ENCODE peak calls at places on chromosomes 16 and 17, in five cellular contexts. I is GM23338, D is H1, L is PC-9, M is neural progenitor cell. J is an unnamed sample.

GRCh38 chr17:31414590-31414918 is 23.1 kb downstream of the RAB11FIP4 start:
- DNase-seq in I (no peak), D (no peak), L (no peak), M (no peak), J (no peak)

GRCh38 chr17:5438716-5439445 is at the start of gene C1QBP:
- DNase-seq in I (peak; percentile 96), D (peak; percentile 88), L (peak; percentile 82), M (peak; percentile 96), J (peak; percentile 75)

GRCh38 chr16:14418795-14419225 is 211.2 kb downstream of the PARN start:
- DNase-seq in I (no peak), D (no peak), L (no peak), M (no peak), J (no peak)

GRCh38 chr16:64736887-64737286 is 385.0 kb downstream of the CDH11 start:
- DNase-seq in I (no peak), D (no peak), L (no peak), M (no peak), J (no peak)

GRCh38 chr17:75410141-75410540 is 4.7 kb upstream of the GRB2 start:
- DNase-seq in I (no peak), D (no peak), L (no peak), M (no peak), J (no peak)

GRCh38 chr17:76742958-76743357 is 5.0 kb downstream of the MFSD11 start:
- DNase-seq in I (no peak), D (no peak), L (no peak), M (no peak), J (no peak)

GRCh38 chr17:31373150-31374082 is 18.1 kb upstream of the RAB11FIP4 start:
- DNase-seq in I (peak; percentile 74), D (no peak), L (no peak), M (peak; percentile 36), J (peak; percentile 34)

GRCh38 chr16:30934827-30935557 is 11.6 kb downstream of the FBXL19 start:
- DNase-seq in I (peak; percentile 88), D (no peak), L (no peak), M (peak; percentile 74), J (no peak)

GRCh38 chr16:30748634-30749445 is 615 bp downstream of the PHKG2 start:
- DNase-seq in I (peak; percentile 75), D (no peak), L (no peak), M (peak; percentile 70), J (peak; percentile 12)

GRCh38 chr17:65593870-65594584 is 32.6 kb upstream of the AXIN2 start:
- DNase-seq in I (no peak), D (no peak), L (no peak), M (peak; percentile 59), J (peak; percentile 16)

DNA sequence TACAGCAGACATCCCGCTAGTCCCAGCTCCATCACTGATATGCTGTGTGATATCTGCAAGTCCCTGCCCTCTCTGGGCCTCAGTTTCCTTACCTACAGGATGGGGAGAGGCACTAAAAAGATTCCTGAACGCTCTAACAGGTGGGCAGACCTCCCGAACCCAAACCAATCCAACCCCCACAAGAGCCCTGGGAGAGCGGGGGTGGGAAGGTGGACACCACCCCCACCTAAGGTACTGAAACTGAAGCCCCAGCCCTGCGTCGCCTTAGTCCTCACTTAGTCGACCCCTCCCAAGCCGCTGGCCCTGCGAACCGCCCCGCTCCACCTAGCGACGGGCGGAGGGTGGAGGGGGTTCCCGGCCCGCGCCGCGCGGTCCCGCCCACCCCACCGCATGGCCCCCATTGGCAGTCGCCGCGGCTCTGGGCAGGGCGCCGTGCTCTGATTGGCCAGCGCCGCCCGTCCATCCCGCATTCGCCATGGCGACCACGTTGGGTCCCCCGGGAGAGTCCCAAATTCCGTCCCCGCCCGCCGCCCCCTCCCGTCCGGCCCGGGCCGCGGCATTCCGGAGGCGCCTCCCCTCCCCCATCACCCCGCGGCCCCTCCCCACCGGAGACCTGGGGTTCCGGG is 578 bp downstream of the CCDC102A start:
- DNase-seq in I (peak; percentile 94), D (peak; percentile 73), L (peak; percentile 62), M (peak; percentile 97), J (peak; percentile 81)
- H2AFZ ChIP-seq in I (no peak overlapping the region), D (no peak overlapping the region), L (peak overlapping the region; percentile 91), M (peak overlapping the region; percentile 77), J (peak overlapping the region; percentile 93)

DNA sequence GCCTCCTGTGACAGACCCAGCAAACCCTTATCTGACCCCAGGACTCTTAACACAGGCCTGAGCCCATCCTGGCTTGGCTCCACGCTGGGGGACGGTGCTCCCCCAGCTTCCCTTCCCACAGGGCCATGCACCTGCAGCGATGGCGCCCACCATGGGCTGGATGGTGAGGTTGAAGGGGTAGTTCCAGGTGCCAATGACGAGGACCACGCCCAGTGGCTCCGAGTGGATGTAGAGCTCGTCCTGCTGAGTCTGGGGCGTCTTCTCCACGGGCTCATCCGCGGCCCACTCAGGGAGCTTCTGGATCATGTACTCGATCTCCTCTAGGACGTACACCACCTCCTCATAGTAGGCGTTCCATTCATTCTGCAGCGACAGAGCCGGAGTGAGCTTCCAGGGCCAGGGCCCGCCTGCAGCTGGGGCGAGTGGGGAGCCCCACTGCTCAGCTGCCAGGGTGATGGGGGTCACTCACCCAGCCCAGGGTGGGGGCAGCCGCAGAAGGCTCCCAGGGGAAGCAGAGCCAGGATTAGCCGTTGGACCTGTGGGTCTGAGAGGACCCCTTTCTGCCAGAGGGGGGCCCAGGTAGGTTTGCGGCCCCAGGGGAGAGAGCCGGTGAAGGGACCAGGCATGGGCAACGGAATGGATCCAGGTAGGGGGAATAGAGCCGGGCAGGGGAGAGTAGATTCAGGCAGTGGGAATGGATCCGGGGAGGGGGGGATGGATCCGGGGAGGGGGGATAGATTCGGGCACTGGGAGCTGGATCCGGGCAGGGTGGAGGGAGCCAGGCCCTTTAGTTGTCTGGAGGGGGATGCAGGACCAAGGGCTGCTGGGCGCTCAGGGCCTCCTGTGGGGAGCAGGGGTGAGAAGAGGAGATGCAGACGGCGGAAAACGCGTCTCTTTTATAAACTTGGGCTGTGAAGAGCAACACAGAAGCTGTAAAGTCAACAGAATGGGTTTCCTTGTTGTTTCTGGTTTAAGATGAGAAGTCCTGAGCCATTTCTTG is 4.7 kb downstream of the ALDH3A1 start:
- DNase-seq in I (no peak), D (no peak), L (no peak), M (no peak), J (no peak)
- H2AFZ ChIP-seq in I (no peak overlapping the region), D (no peak overlapping the region), L (no peak overlapping the region), M (no peak overlapping the region), J (no peak overlapping the region)

GRCh38 chr17:78364436-78365281 is 4.8 kb upstream of the SOCS3 start:
- DNase-seq in I (peak; percentile 59), D (no peak), L (no peak), M (peak; percentile 81), J (no peak)
- H2AFZ ChIP-seq in I (no peak overlapping the region), D (no peak overlapping the region), L (no peak overlapping the region), M (no peak overlapping the region), J (no peak overlapping the region)

GRCh38 chr16:70522216-70523000 is 946 bp downstream of the COG4 start:
- DNase-seq in I (no peak), D (no peak), L (no peak), M (no peak), J (no peak)
- H2AFZ ChIP-seq in I (peak overlapping the region; percentile 14), D (no peak overlapping the region), L (peak overlapping the region; percentile 96), M (peak overlapping the region; percentile 99), J (peak overlapping the region; percentile 90)

GRCh38 chr16:26981266-26981938 is 85.3 kb upstream of the C16orf82 start:
- DNase-seq in I (no peak), D (no peak), L (no peak), M (no peak), J (peak; percentile 76)

GRCh38 chr16:26983426-26983825 is 83.3 kb upstream of the C16orf82 start:
- DNase-seq in I (no peak), D (no peak), L (no peak), M (no peak), J (peak; percentile 74)

GRCh38 chr16:26985100-26986065 is 81.3 kb upstream of the C16orf82 start:
- DNase-seq in I (peak; percentile 52), D (peak; percentile 13), L (no peak), M (no peak), J (no peak)

GRCh38 chr16:26987631-26988030 is 79.1 kb upstream of the C16orf82 start:
- DNase-seq in I (no peak), D (no peak), L (no peak), M (no peak), J (peak; percentile 88)

DNA sequence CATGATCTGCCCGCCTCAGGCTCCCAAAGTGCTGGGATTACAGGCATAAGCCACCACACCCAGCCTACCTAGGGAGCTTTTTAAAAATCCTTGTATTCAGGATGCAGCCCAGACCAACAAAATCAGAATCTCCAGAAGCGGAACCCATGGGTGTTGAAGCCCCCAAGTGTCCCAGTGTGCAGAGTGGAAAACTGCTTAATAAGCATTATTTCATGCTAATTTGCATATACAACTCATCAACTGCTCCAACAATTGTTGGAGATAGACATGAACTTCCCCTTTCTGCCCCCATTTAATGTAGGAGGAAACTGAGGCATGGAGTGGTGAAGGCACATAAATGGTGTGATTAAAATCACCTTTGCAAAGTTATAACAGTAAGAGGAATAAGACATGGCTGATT is 84.3 kb upstream of the C16orf82 start:
- DNase-seq in I (no peak), D (no peak), L (no peak), M (no peak), J (no peak)
- H2AFZ ChIP-seq in I (no peak overlapping the region), D (no peak overlapping the region), L (no peak overlapping the region), M (no peak overlapping the region), J (no peak overlapping the region)

J was measured in astrocyte.